ENCODE peak calls at places on chromosomes 1 and 21, in six cellular contexts. I is right atrium auricular region, R is uterus, S is Peyer's patch, B is suprapubic skin, H is colonic mucosa. X is an unnamed sample. For H3K4me1, the result is how much of the 10 kb centered on the place peaks cover.

GRCh38 chr1:117067528-117068370 is 7.6 kb downstream of the TTF2 start:
- DNase-seq in I (peak), R (peak), S (no peak), B (no peak), H (peak), X (no peak)

GRCh38 chr1:164803366-164803765 is 244.4 kb downstream of the PBX1 start:
- DNase-seq in I (no peak), R (no peak), S (no peak), B (no peak), H (no peak), X (no peak)

GRCh38 chr1:182787002-182787324 is 2.6 kb upstream of the NPL start:
- DNase-seq in I (no peak), R (no peak), S (no peak), B (no peak), H (no peak), X (no peak)

GRCh38 chr21:43805275-43805800 is 16.0 kb downstream of the RRP1 start:
- DNase-seq in I (no peak), R (no peak), S (no peak), B (no peak), H (no peak), X (no peak)

GRCh38 chr1:150151291-150152181 is 1.8 kb downstream of the PLEKHO1 start:
- DNase-seq in I (no peak), R (peak), S (peak), B (peak), H (no peak), X (no peak)

GRCh38 chr1:244319283-244320132 is 132.2 kb downstream of the ADSS2 start:
- DNase-seq in I (no peak), R (no peak), S (no peak), B (no peak), H (no peak), X (no peak)

GRCh38 chr1:81800741-81801031 is at the start of gene ADGRL2:
- DNase-seq in I (no peak), R (no peak), S (no peak), B (peak), H (peak), X (no peak)

GRCh38 chr1:43936470-43937151 is 3.0 kb downstream of the ARTN start:
- DNase-seq in I (no peak), R (no peak), S (no peak), B (no peak), H (peak), X (no peak)

GRCh38 chr21:35102488-35103407 is 53.6 kb upstream of the RUNX1 start:
- DNase-seq in I (peak), R (no peak), S (no peak), B (no peak), H (peak), X (no peak)

GRCh38 chr1:56356376-56356775 is 223.0 kb downstream of the PLPP3 start:
- DNase-seq in I (no peak), R (no peak), S (no peak), B (no peak), H (no peak), X (no peak)

GRCh38 chr1:197807739-197808453 is 32.6 kb upstream of the DENND1B start:
- DNase-seq in I (no peak), R (no peak), S (no peak), B (no peak), H (no peak), X (no peak)

GRCh38 chr1:43206721-43207228 is 34.6 kb downstream of the CFAP57 start:
- DNase-seq in I (no peak), R (no peak), S (no peak), B (no peak), H (no peak), X (peak)

GRCh38 chr1:37475380-37476086 is 1.2 kb downstream of the ZC3H12A start:
- DNase-seq in I (no peak), R (no peak), S (peak), B (no peak), H (no peak), X (no peak)

GRCh38 chr1:37484325-37485051 is 10.1 kb downstream of the ZC3H12A start:
- DNase-seq in I (no peak), R (no peak), S (no peak), B (peak), H (peak), X (no peak)

GRCh38 chr1:93519196-93519825 is 71.4 kb downstream of the FNBP1L start:
- DNase-seq in I (no peak), R (no peak), S (no peak), B (no peak), H (no peak), X (no peak)

GRCh38 chr1:20624709-20625108 is 8.5 kb upstream of the PINK1 start:
- DNase-seq in I (no peak), R (no peak), S (no peak), B (no peak), H (no peak), X (no peak)

GRCh38 chr1:244220410-244220809 is 169.3 kb downstream of the ZBTB18 start:
- DNase-seq in I (no peak), R (no peak), S (no peak), B (no peak), H (no peak), X (no peak)

GRCh38 chr21:35925497-35925896 is 134.8 kb downstream of the SETD4 start:
- DNase-seq in I (no peak), R (peak), S (no peak), B (no peak), H (no peak), X (no peak)

GRCh38 chr1:84442256-84442655 is 36.8 kb upstream of the RPF1 start:
- DNase-seq in I (no peak), R (no peak), S (no peak), B (no peak), H (no peak), X (no peak)
- H3K27ac ChIP-seq in I (no peak), R (no peak), S (no peak), B (no peak), H (no peak), X (no peak)

DNA sequence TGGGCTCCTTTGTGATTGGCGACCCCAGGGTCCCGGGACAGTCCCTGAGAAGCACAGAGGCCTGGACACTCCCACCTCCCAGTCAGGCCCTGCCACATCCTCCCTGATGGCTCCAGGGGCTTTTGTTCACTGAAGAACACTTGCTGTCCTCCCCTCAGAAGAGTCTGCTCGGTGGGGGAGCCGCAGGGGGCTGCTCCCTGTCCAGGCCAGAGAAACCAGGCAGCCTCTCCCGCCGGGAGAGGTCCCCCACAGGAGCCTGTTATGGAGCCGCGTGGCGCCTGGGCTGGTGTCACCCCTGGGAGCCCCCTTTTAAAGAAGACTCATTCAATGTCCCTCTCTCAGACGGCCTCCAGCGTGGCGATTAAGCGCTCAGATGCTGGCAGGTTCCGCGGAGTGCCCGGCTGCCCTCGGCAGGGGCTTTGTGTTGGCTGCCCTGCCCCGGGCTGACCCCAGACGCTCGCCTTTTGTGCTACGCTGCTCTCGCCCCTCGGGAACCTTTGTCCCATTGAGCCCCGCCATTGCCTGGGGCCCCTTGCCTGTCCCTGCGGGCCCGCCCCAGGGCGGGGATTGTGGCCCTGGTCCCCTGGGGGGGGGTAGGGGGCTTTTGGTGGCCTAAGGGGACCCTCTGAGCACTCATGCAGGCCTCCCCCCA is 43.1 kb downstream of the SKI start:
- DNase-seq in I (no peak), R (no peak), S (no peak), B (no peak), H (no peak), X (no peak)
- H3K4me1 ChIP-seq in I (half or more), R (half or more), S (under half), B (half or more), H (under half), X (under half)

DNA sequence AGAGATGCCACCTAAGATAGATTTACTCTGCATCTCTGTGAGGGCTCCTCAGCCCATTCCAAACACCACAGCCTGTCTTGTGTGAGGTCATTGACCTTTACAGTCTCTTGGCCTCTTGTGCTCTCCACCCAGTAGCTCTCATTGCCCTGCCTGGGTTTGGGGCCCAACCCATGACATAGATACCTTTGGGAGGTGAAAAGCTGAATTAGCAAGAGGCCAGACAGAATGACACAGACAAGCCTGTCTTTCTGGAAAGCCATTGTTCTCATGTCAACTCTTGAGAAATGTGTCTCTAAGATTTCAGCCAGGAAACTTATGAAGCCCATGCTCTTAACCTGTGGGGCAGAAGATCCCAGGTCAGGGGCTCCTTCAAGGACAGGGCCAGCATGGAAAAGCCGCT is 18.4 kb upstream of the F3 start:
- DNase-seq in I (no peak), R (no peak), S (no peak), B (no peak), H (no peak), X (no peak)
- H3K27ac ChIP-seq in I (no peak), R (no peak), S (no peak), B (no peak), H (no peak), X (no peak)

GRCh38 chr1:230156536-230156935 is 89.5 kb downstream of the GALNT2 start:
- DNase-seq in I (no peak), R (no peak), S (no peak), B (no peak), H (no peak), X (no peak)

GRCh38 chr1:230159580-230159979 is 92.5 kb downstream of the GALNT2 start:
- DNase-seq in I (no peak), R (peak), S (peak), B (peak), H (no peak), X (no peak)

GRCh38 chr1:230158422-230159291 is 91.6 kb downstream of the GALNT2 start:
- DNase-seq in I (no peak), R (no peak), S (peak), B (peak), H (peak), X (no peak)

GRCh38 chr1:230156068-230156467 is 89.0 kb downstream of the GALNT2 start:
- DNase-seq in I (no peak), R (no peak), S (no peak), B (no peak), H (no peak), X (no peak)

GRCh38 chr1:230157409-230158390 is 90.7 kb downstream of the GALNT2 start:
- DNase-seq in I (no peak), R (no peak), S (peak), B (peak), H (no peak), X (no peak)
- H3K4me1 ChIP-seq in I (half or more), R (under half), S (under half), B (under half), H (under half), X (under half)

DNA sequence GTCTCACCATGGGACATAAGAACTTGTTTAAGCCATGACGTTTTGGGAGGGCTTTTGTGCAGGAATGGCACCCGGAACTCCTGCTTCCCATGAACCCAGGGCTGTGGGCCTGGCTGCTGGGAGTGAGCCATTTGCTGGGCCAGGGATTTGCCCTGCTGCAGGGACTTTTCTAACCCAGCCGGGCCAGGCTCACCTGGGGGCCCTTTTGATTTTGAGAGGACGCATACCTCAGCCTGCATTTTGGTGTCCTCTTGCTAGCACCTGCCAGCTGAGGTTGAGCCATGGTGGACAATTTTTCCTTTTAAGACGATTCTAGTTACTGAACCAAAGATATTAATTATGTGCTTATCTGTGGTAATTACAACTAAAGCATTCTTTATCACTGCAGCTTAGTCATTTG is 28.9 kb downstream of the GALNT2 start:
- DNase-seq in I (no peak), R (no peak), S (no peak), B (no peak), H (no peak), X (no peak)
- H3K27ac ChIP-seq in I (no peak), R (no peak), S (no peak), B (no peak), H (no peak), X (no peak)

GRCh38 chr1:40689737-40690136 is 1.8 kb upstream of the NFYC start:
- DNase-seq in I (no peak), R (no peak), S (no peak), B (no peak), H (no peak), X (no peak)

GRCh38 chr1:40691538-40692428 is at the start of gene NFYC:
- DNase-seq in I (peak), R (peak), S (peak), B (peak), H (peak), X (peak)

GRCh38 chr1:40692429-40692905 is 963 bp downstream of the NFYC start:
- DNase-seq in I (peak), R (no peak), S (no peak), B (no peak), H (no peak), X (peak)

GRCh38 chr1:40693425-40693824 is 1.9 kb downstream of the NFYC start:
- DNase-seq in I (no peak), R (no peak), S (no peak), B (no peak), H (no peak), X (no peak)

DNA sequence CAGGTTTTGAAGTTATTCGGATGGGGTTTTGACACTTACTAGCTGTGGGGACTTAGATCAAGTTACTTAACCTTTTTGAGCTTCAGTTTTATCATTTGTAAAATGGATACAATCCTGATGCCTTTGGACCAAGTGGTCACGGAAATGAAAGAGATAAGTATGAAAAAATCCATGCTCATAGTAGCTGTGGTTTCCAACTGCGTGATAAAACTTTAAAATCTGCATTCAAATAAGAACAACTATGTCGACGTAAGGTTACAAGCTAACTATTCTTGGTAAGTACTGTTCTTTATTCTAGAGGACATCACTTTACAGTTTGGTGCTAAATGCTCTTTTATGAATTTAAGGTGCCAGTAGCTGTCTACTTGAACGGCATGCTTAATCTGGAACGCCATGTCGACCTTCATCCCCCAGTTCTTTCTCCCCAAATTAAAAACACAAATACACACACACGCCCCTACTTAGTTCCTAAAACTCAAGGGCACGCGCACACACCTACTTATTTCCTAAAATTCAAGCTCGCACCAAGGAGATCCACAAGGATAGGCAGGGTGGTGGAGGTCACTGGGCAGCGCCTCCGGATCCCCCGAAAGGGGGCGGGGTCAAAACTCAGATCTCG is 476 bp upstream of the NFYC start:
- DNase-seq in I (no peak), R (no peak), S (no peak), B (no peak), H (no peak), X (no peak)
- H3K4me1 ChIP-seq in I (under half), R (under half), S (under half), B (under half), H (under half), X (under half)

GRCh38 chr21:41877901-41878830 is 978 bp downstream of the PRDM15 start:
- DNase-seq in I (no peak), R (peak), S (peak), B (no peak), H (peak), X (no peak)
- H3K27ac ChIP-seq in I (peak), R (peak), S (no peak), B (peak), H (no peak), X (no peak)

GRCh38 chr21:42291003-42291750 is 24.0 kb downstream of the TFF3 start:
- DNase-seq in I (no peak), R (no peak), S (no peak), B (no peak), H (no peak), X (no peak)
- H3K4me1 ChIP-seq in I (under half), R (under half), S (under half), B (under half), H (under half), X (under half)

GRCh38 chr1:27148591-27148990 is 6.3 kb downstream of the SLC9A1 start:
- DNase-seq in I (no peak), R (no peak), S (no peak), B (no peak), H (no peak), X (no peak)

GRCh38 chr1:27147842-27148518 is 6.9 kb downstream of the SLC9A1 start:
- DNase-seq in I (no peak), R (no peak), S (no peak), B (no peak), H (no peak), X (no peak)

GRCh38 chr1:27150183-27150582 is 4.7 kb downstream of the SLC9A1 start:
- DNase-seq in I (no peak), R (no peak), S (no peak), B (no peak), H (no peak), X (no peak)

GRCh38 chr1:27149714-27150113 is 5.2 kb downstream of the SLC9A1 start:
- DNase-seq in I (no peak), R (no peak), S (no peak), B (no peak), H (no peak), X (no peak)

GRCh38 chr1:27149084-27149483 is 5.8 kb downstream of the SLC9A1 start:
- DNase-seq in I (no peak), R (no peak), S (no peak), B (no peak), H (no peak), X (no peak)
- H3K27ac ChIP-seq in I (peak), R (no peak), S (no peak), B (peak), H (no peak), X (no peak)

GRCh38 chr1:10723317-10723716 is 73.1 kb downstream of the CASZ1 start:
- DNase-seq in I (no peak), R (no peak), S (no peak), B (no peak), H (no peak), X (no peak)

GRCh38 chr1:10722803-10723202 is 73.6 kb downstream of the CASZ1 start:
- DNase-seq in I (no peak), R (no peak), S (no peak), B (no peak), H (no peak), X (no peak)

GRCh38 chr1:10724052-10724494 is 72.4 kb downstream of the CASZ1 start:
- DNase-seq in I (peak), R (peak), S (no peak), B (no peak), H (peak), X (no peak)

GRCh38 chr1:10724948-10725852 is 71.2 kb downstream of the CASZ1 start:
- DNase-seq in I (no peak), R (peak), S (no peak), B (no peak), H (no peak), X (no peak)

DNA sequence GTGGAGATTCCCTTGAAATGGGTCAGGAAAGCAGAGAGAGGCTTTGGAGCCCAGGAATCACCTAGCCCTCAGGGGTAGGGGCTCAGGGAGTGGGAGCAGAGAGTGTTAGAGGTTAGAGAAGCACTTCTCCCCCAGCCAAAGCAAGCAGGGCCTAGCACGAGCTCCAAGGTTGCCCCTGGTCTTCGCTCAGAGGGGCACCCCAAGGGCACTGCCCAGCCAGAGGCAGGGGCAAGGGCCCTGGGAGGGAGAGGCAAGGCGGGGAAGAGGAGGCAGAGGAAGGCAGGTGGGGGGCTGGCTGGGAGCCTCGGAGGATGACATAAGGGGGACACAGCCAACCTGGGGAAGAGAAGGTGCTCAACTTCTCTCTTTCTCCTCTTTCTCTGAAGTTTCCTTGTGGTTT is 71.9 kb downstream of the CASZ1 start:
- DNase-seq in I (no peak), R (no peak), S (no peak), B (no peak), H (no peak), X (no peak)
- H3K4me1 ChIP-seq in I (half or more), R (under half), S (under half), B (half or more), H (under half), X (under half)